ENCODE peak calls at places on chromosomes 16 and 17, in eight cellular contexts. J is choroid plexus epithelial cell, B is colonic mucosa, F is mammary epithelial cell, Q is A549, D is psoas muscle, G is fibroblast of mammary gland, Z is AG09309. E is an unnamed sample.

GRCh38 chr16:17440131-17440530 is 30.6 kb downstream of the XYLT1 start:
- DNase-seq in J (no peak), B (no peak), F (no peak), Q (no peak), D (no peak), G (no peak), Z (no peak), E (peak)

GRCh38 chr16:67760206-67760605 is 41.1 kb upstream of the GFOD2 start:
- DNase-seq in J (no peak), B (no peak), F (no peak), Q (no peak), D (no peak), G (no peak), Z (no peak), E (no peak)

GRCh38 chr16:62692685-62693084 is 656.4 kb upstream of the CDH8 start:
- DNase-seq in J (no peak), B (no peak), F (no peak), Q (no peak), D (no peak), G (no peak), Z (no peak), E (peak)

GRCh38 chr16:228151-228855 is 946 bp downstream of the LUC7L start:
- DNase-seq in J (peak), B (no peak), F (peak), Q (peak), D (no peak), G (no peak), Z (no peak), E (peak)

GRCh38 chr16:78303946-78304345 is 204.5 kb downstream of the WWOX start:
- DNase-seq in J (no peak), B (no peak), F (no peak), Q (no peak), D (no peak), G (peak), Z (no peak), E (no peak)

GRCh38 chr17:72665841-72666518 is 426.5 kb downstream of the SLC39A11 start:
- DNase-seq in J (peak), B (no peak), F (no peak), Q (no peak), D (no peak), G (peak), Z (no peak), E (no peak)

GRCh38 chr17:74937064-74938051 is 1.7 kb downstream of the OTOP3 start:
- DNase-seq in J (peak), B (no peak), F (no peak), Q (no peak), D (no peak), G (no peak), Z (no peak), E (no peak)

GRCh38 chr16:88941933-88942909 is 34.8 kb downstream of the CBFA2T3 start:
- DNase-seq in J (peak), B (peak), F (no peak), Q (peak), D (peak), G (no peak), Z (no peak), E (peak)

GRCh38 chr16:21263640-21264211 is 14.4 kb downstream of the CRYM start:
- DNase-seq in J (no peak), B (peak), F (no peak), Q (peak), D (no peak), G (peak), Z (peak), E (peak)

GRCh38 chr16:23608194-23608593 is 12.1 kb upstream of the NDUFAB1 start:
- DNase-seq in J (peak), B (no peak), F (no peak), Q (peak), D (no peak), G (peak), Z (peak), E (no peak)

GRCh38 chr16:77589071-77589755 is 133.1 kb upstream of the NUDT7 start:
- DNase-seq in J (peak), B (no peak), F (no peak), Q (no peak), D (no peak), G (no peak), Z (peak), E (no peak)

GRCh38 chr16:88782454-88783390 is 2.3 kb downstream of the PIEZO1 start:
- DNase-seq in J (peak), B (no peak), F (peak), Q (no peak), D (no peak), G (peak), Z (no peak), E (peak)

GRCh38 chr17:31008374-31009035 is 37.7 kb downstream of the RNF135 start:
- DNase-seq in J (peak), B (peak), F (peak), Q (no peak), D (peak), G (peak), Z (no peak), E (peak)
- H3K4me3 ChIP-seq in J (peak), B (peak), F (peak), Q (no peak), D (peak), G (peak), Z (peak), E (peak)

DNA sequence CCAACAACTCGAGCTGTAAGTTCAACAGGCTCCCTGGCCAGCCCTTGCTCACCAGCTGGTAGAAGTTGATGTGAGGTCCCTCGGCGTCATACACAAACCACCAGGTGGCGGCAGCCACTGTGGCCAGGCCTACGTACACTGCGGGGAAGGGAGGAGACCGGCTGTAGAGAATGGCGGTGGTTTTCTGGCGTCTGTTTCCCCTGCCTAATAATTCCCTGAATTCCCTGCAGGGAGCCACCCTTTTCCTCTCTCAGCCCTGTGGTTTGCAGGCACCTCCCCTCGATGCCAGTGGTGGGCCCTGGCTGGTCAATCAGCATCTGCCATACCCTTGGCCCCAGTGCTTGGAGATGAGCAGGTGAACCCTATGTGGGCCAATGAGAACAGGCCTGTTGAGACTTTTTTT is 18.9 kb upstream of the P2RX1 start:
- DNase-seq in J (peak), B (peak), F (peak), Q (peak), D (peak), G (peak), Z (no peak), E (peak)
- TF ChIP-seq CTCF in J (peak), B (peak), F (peak), Q (peak), D (peak), G (peak), Z (peak), E (peak)

GRCh38 chr17:27751622-27752490 is 48.5 kb downstream of the NOS2 start:
- DNase-seq in J (no peak), B (no peak), F (peak), Q (no peak), D (no peak), G (no peak), Z (no peak), E (no peak)
- H3K4me3 ChIP-seq in J (no peak), B (no peak), F (no peak), Q (no peak), D (no peak), G (no peak), Z (no peak), E (no peak)

GRCh38 chr17:37671813-37672544 is 28.7 kb upstream of the DDX52 start:
- DNase-seq in J (peak), B (no peak), F (peak), Q (peak), D (no peak), G (peak), Z (peak), E (no peak)

GRCh38 chr17:37673386-37673785 is 30.1 kb upstream of the DDX52 start:
- DNase-seq in J (no peak), B (no peak), F (no peak), Q (no peak), D (no peak), G (no peak), Z (no peak), E (no peak)

GRCh38 chr17:37671028-37671812 is 28.0 kb upstream of the DDX52 start:
- DNase-seq in J (no peak), B (peak), F (no peak), Q (no peak), D (no peak), G (no peak), Z (no peak), E (no peak)

GRCh38 chr17:37674511-37674910 is 31.3 kb upstream of the DDX52 start:
- DNase-seq in J (no peak), B (no peak), F (no peak), Q (no peak), D (no peak), G (no peak), Z (no peak), E (no peak)

GRCh38 chr17:37672545-37673078 is 29.4 kb upstream of the DDX52 start:
- DNase-seq in J (no peak), B (no peak), F (no peak), Q (no peak), D (no peak), G (peak), Z (no peak), E (no peak)
- TF ChIP-seq CTCF in J (no peak), B (no peak), F (no peak), Q (no peak), D (no peak), G (no peak), Z (no peak), E (no peak)